ENCODE peak calls at places on chromosomes 13 and 19, in eight cellular contexts. R is dorsolateral prefrontal cortex, U is mammary epithelial cell, J is bronchial epithelial cell, P is activated B cell treated with CpG ODN at 0.5 μM for 24 hours, X is epithelial cell of esophagus, H is ascending aorta, M is neural progenitor cell. I is an unnamed sample.

GRCh38 chr13:112213467-112214245 is 146.7 kb downstream of the SOX1 start:
- DNase-seq in R (no peak), U (no peak), J (no peak), P (no peak), X (no peak), H (no peak), M (no peak), I (no peak)

GRCh38 chr13:21326155-21327030 is 132.7 kb downstream of the ZDHHC20 start:
- DNase-seq in R (peak; percentile 52), U (peak; percentile 25), J (peak; percentile 57), P (no peak), X (peak; percentile 65), H (no peak), M (peak; percentile 88), I (no peak)

GRCh38 chr13:110453767-110454166 is 107.8 kb downstream of the RAB20 start:
- DNase-seq in R (no peak), U (no peak), J (no peak), P (no peak), X (no peak), H (no peak), M (no peak), I (no peak)

GRCh38 chr13:108850706-108851105 is 221.3 kb downstream of the MYO16 start:
- DNase-seq in R (no peak), U (no peak), J (no peak), P (no peak), X (no peak), H (no peak), M (no peak), I (no peak)

GRCh38 chr19:51461723-51462161 is 3.5 kb upstream of the SIGLEC8 start:
- DNase-seq in R (no peak), U (no peak), J (no peak), P (no peak), X (no peak), H (no peak), M (no peak), I (no peak)

GRCh38 chr19:35712910-35713845 is 4.6 kb upstream of the KMT2B start:
- DNase-seq in R (no peak), U (no peak), J (no peak), P (peak; percentile 42), X (no peak), H (no peak), M (no peak), I (peak; percentile 86)

GRCh38 chr19:46361915-46362314 is 15.0 kb downstream of the PPP5C start:
- DNase-seq in R (no peak), U (no peak), J (no peak), P (no peak), X (no peak), H (no peak), M (no peak), I (no peak)

GRCh38 chr19:50793558-50794065 is 3.4 kb downstream of the ACP4 start:
- DNase-seq in R (no peak), U (no peak), J (no peak), P (no peak), X (no peak), H (no peak), M (no peak), I (no peak)

GRCh38 chr13:93147946-93148345 is 78.7 kb upstream of the GPC6 start:
- DNase-seq in R (no peak), U (peak; percentile 14), J (no peak), P (no peak), X (no peak), H (no peak), M (no peak), I (no peak)

GRCh38 chr19:17448190-17448967 is at the start of gene TMEM221:
- DNase-seq in R (no peak), U (no peak), J (no peak), P (peak; percentile 49), X (peak; percentile 27), H (no peak), M (peak; percentile 83), I (peak; percentile 84)

GRCh38 chr19:40286235-40286530 is 1.0 kb upstream of the AKT2 start:
- DNase-seq in R (no peak), U (no peak), J (no peak), P (no peak), X (no peak), H (no peak), M (no peak), I (no peak)

GRCh38 chr19:40284251-40284500 is 969 bp downstream of the AKT2 start:
- DNase-seq in R (no peak), U (no peak), J (no peak), P (no peak), X (no peak), H (no peak), M (no peak), I (no peak)

GRCh38 chr19:40283414-40284250 is 1.5 kb downstream of the AKT2 start:
- DNase-seq in R (no peak), U (no peak), J (no peak), P (no peak), X (no peak), H (no peak), M (no peak), I (no peak)

GRCh38 chr19:40285353-40286234 is 449 bp upstream of the AKT2 start:
- DNase-seq in R (peak; percentile 98), U (peak; percentile 99), J (peak; percentile 98), P (peak; percentile 92), X (peak; percentile 99), H (peak; percentile 97), M (peak; percentile 99), I (peak; percentile 97)

GRCh38 chr19:40284501-40285352 is at the start of gene AKT2:
- DNase-seq in R (no peak), U (peak; percentile 9), J (no peak), P (peak; percentile 82), X (no peak), H (no peak), M (peak; percentile 94), I (peak; percentile 81)
- TF ChIP-seq CTCF in R (no peak), U (no peak), J (no peak), P (no peak), X (no peak), H (no peak), M (peak; percentile 15), I (no peak)

DNA sequence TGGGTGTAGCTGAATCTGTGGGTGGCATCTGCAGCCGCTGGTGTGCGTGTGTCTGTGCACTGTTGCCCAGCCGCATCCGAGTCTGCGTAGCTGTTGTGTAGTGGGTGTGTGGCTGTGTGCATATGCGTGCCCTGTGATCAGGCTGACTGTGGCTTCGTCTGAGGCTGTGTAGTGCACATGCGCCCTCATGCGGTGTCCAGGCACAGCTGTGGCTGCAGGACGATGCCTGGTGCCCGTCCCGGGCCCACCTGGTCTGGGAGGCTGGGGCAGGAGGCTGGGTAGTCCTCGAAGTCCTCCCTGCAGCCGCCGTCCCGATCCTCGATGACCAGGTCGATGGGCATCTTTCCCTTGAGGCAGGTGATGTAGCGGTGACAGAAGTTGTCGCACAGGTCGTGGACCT is 4.9 kb downstream of the MEIS3 start:
- DNase-seq in R (peak; percentile 41), U (no peak), J (no peak), P (no peak), X (peak; percentile 21), H (no peak), M (peak; percentile 39), I (no peak)
- TF ChIP-seq CTCF in R (peak; percentile 13), U (no peak), J (peak; percentile 47), P (no peak), X (peak; percentile 32), H (no peak), M (peak; percentile 32), I (no peak)

GRCh38 chr19:49224856-49225255 is 67.3 kb downstream of the TRPM4 start:
- DNase-seq in R (no peak), U (peak; percentile 63), J (peak; percentile 42), P (no peak), X (peak; percentile 71), H (no peak), M (peak; percentile 74), I (no peak)
- TF ChIP-seq CTCF in R (peak; percentile 13), U (peak; percentile 55), J (peak; percentile 72), P (no peak), X (peak; percentile 69), H (no peak), M (peak; percentile 60), I (peak; percentile 23)

DNA sequence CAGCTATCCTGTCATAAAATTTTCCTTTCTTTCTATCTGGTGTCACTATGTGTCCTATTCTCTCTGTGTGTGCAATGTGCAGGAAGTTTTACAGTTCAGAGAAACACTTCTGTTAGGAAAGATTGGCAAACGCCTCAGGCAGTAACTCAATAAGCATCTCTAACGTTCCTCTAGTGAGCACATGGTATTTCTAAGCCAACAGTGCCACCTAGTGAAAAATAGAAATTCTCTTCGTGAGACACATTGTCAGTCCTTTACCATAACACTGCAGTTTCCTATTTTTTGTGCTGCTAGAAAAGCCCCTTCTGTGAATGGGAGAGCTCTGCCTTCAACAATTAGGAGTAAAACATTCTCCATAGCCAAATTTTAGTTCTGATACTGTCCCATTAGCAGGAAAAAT is 50.7 kb downstream of the ZNF723 start:
- DNase-seq in R (no peak), U (peak; percentile 17), J (peak; percentile 43), P (no peak), X (peak; percentile 53), H (no peak), M (peak; percentile 2), I (no peak)
- TF ChIP-seq CTCF in R (peak; percentile 84), U (no peak), J (no peak), P (no peak), X (peak; percentile 15), H (no peak), M (peak; percentile 46), I (no peak)